ENCODE peak calls at places on chromosomes 1 and 21, in eight cellular contexts. One of them, this sample, is unnamed.

GRCh38 chr1:232704694-232705680 is 75.1 kb upstream of the SIPA1L2 start:
- DNase-seq in fibroblast of mammary gland: peak
- DNase-seq in pulmonary artery endothelial cell: no peak
- DNase-seq in AG10803: peak
- DNase-seq in transverse colon: peak
- DNase-seq in amygdala: peak
- DNase-seq in posterior cingulate gyrus: peak
- DNase-seq in activated CD4-positive, alpha-beta T cell treated with anti-CD3 and anti-CD28 coated beads for 36 hours: peak
- DNase-seq in this sample: no peak

GRCh38 chr1:68409426-68409825 is 40.3 kb downstream of the RPE65 start:
- DNase-seq in fibroblast of mammary gland: peak
- DNase-seq in pulmonary artery endothelial cell: no peak
- DNase-seq in AG10803: peak
- DNase-seq in transverse colon: no peak
- DNase-seq in amygdala: no peak
- DNase-seq in posterior cingulate gyrus: no peak
- DNase-seq in activated CD4-positive, alpha-beta T cell treated with anti-CD3 and anti-CD28 coated beads for 36 hours: no peak
- DNase-seq in this sample: no peak

GRCh38 chr1:227887697-227888403 is 59.9 kb downstream of the WNT9A start:
- DNase-seq in fibroblast of mammary gland: no peak
- DNase-seq in pulmonary artery endothelial cell: no peak
- DNase-seq in AG10803: no peak
- DNase-seq in transverse colon: peak
- DNase-seq in amygdala: peak
- DNase-seq in posterior cingulate gyrus: no peak
- DNase-seq in activated CD4-positive, alpha-beta T cell treated with anti-CD3 and anti-CD28 coated beads for 36 hours: no peak
- DNase-seq in this sample: no peak

GRCh38 chr21:36076878-36077658 is 7.2 kb downstream of the CBR1 start:
- DNase-seq in fibroblast of mammary gland: no peak
- DNase-seq in pulmonary artery endothelial cell: no peak
- DNase-seq in AG10803: no peak
- DNase-seq in transverse colon: peak
- DNase-seq in amygdala: no peak
- DNase-seq in posterior cingulate gyrus: no peak
- DNase-seq in activated CD4-positive, alpha-beta T cell treated with anti-CD3 and anti-CD28 coated beads for 36 hours: no peak
- DNase-seq in this sample: no peak

GRCh38 chr1:204493882-204494280 is 724 bp downstream of the PIK3C2B start:
- DNase-seq in fibroblast of mammary gland: peak
- DNase-seq in pulmonary artery endothelial cell: peak
- DNase-seq in AG10803: no peak
- DNase-seq in transverse colon: peak
- DNase-seq in amygdala: peak
- DNase-seq in posterior cingulate gyrus: peak
- DNase-seq in activated CD4-positive, alpha-beta T cell treated with anti-CD3 and anti-CD28 coated beads for 36 hours: peak
- DNase-seq in this sample: no peak

GRCh38 chr1:51139474-51139873 is 37.4 kb downstream of the C1orf185 start:
- DNase-seq in fibroblast of mammary gland: peak
- DNase-seq in pulmonary artery endothelial cell: no peak
- DNase-seq in AG10803: no peak
- DNase-seq in transverse colon: no peak
- DNase-seq in amygdala: no peak
- DNase-seq in posterior cingulate gyrus: no peak
- DNase-seq in activated CD4-positive, alpha-beta T cell treated with anti-CD3 and anti-CD28 coated beads for 36 hours: no peak
- DNase-seq in this sample: no peak

GRCh38 chr1:207858806-207859205 is 52.1 kb downstream of the CD34 start:
- DNase-seq in fibroblast of mammary gland: no peak
- DNase-seq in pulmonary artery endothelial cell: no peak
- DNase-seq in AG10803: no peak
- DNase-seq in transverse colon: no peak
- DNase-seq in amygdala: no peak
- DNase-seq in posterior cingulate gyrus: peak
- DNase-seq in activated CD4-positive, alpha-beta T cell treated with anti-CD3 and anti-CD28 coated beads for 36 hours: no peak
- DNase-seq in this sample: no peak

GRCh38 chr1:85617582-85618237 is 37.1 kb downstream of the CCN1 start:
- DNase-seq in fibroblast of mammary gland: peak
- DNase-seq in pulmonary artery endothelial cell: no peak
- DNase-seq in AG10803: peak
- DNase-seq in transverse colon: no peak
- DNase-seq in amygdala: no peak
- DNase-seq in posterior cingulate gyrus: no peak
- DNase-seq in activated CD4-positive, alpha-beta T cell treated with anti-CD3 and anti-CD28 coated beads for 36 hours: no peak
- DNase-seq in this sample: no peak